ENCODE peak calls at places on chromosome 1, in nine cellular contexts. H is NB4, U is NCI-H748 treated with DMSO at 0.1 percent for 48 hours, V is fibroblast of the conjunctiva, J is left cardiac atrium, W is NCI-H774, F is Ammon's horn, C is RCC 7860, M is NCI-H1436. R is an unnamed sample.

GRCh38 chr1:10228528-10228927 is 18.2 kb downstream of the KIF1B start:
- DNase-seq in H (no peak), U (no peak), V (no peak), J (no peak), W (no peak), F (no peak), C (no peak), M (no peak), R (no peak)

GRCh38 chr1:242005866-242006565 is 7.1 kb upstream of the MAP1LC3C start:
- DNase-seq in H (no peak), U (no peak), V (no peak), J (no peak), W (no peak), F (no peak), C (no peak), M (no peak), R (no peak)

GRCh38 chr1:51512120-51512519 is 6.9 kb downstream of the EPS15 start:
- DNase-seq in H (no peak), U (no peak), V (no peak), J (no peak), W (no peak), F (no peak), C (no peak), M (no peak), R (no peak)

GRCh38 chr1:219533280-219533679 is 79.6 kb downstream of the ZC3H11B start:
- DNase-seq in H (no peak), U (no peak), V (peak), J (no peak), W (no peak), F (no peak), C (no peak), M (no peak), R (no peak)

GRCh38 chr1:214505134-214505533 is 46.3 kb downstream of the PTPN14 start:
- DNase-seq in H (no peak), U (no peak), V (no peak), J (no peak), W (no peak), F (no peak), C (no peak), M (no peak), R (no peak)

GRCh38 chr1:42306977-42307376 is 28.1 kb downstream of the FOXJ3 start:
- DNase-seq in H (no peak), U (no peak), V (no peak), J (no peak), W (no peak), F (no peak), C (no peak), M (no peak), R (no peak)

GRCh38 chr1:87833158-87833557 is 504.5 kb downstream of the LMO4 start:
- DNase-seq in H (no peak), U (no peak), V (peak), J (no peak), W (no peak), F (no peak), C (no peak), M (no peak), R (no peak)

GRCh38 chr1:181023265-181024057 is 791 bp upstream of the STX6 start:
- DNase-seq in H (no peak), U (peak), V (no peak), J (no peak), W (no peak), F (no peak), C (no peak), M (no peak), R (no peak)

GRCh38 chr1:3734602-3735001 is 17.6 kb upstream of the CCDC27 start:
- DNase-seq in H (no peak), U (no peak), V (no peak), J (no peak), W (no peak), F (no peak), C (no peak), M (no peak), R (no peak)

R was measured in NCI-H526 treated with DMSO at 0.1 percent for 48 hours.